ENCODE peak calls at places on chromosomes 11 and 22, in seven cellular contexts. B is kidney, P is tibial artery, K is ascending aorta, F is brain microvascular endothelial cell, V is astrocyte of the cerebellum, C is epithelial cell of esophagus. O is an unnamed sample.

GRCh38 chr11:66106786-66107599 is 36.9 kb downstream of the PACS1 start:
- DNase-seq in B (no peak), P (no peak), K (no peak), F (no peak), V (no peak), C (peak; percentile 45), O (peak; percentile 14)

GRCh38 chr11:76371170-76371569 is 9.8 kb downstream of the THAP12 start:
- DNase-seq in B (no peak), P (no peak), K (no peak), F (peak; percentile 64), V (peak; percentile 22), C (peak; percentile 89), O (peak; percentile 73)

GRCh38 chr11:26230021-26230420 is 101.9 kb upstream of the ANO3 start:
- DNase-seq in B (no peak), P (no peak), K (no peak), F (no peak), V (no peak), C (peak; percentile 36), O (no peak)

GRCh38 chr22:22737590-22737989 is 93.2 kb downstream of the GGTLC2 start:
- DNase-seq in B (no peak), P (no peak), K (no peak), F (no peak), V (no peak), C (no peak), O (no peak)

GRCh38 chr11:114137838-114138237 is 78.3 kb downstream of the ZBTB16 start:
- DNase-seq in B (no peak), P (no peak), K (no peak), F (no peak), V (no peak), C (no peak), O (no peak)

GRCh38 chr11:5345831-5346230 is 2.5 kb upstream of the OR51B5 start:
- DNase-seq in B (no peak), P (no peak), K (no peak), F (peak; percentile 74), V (no peak), C (no peak), O (no peak)

GRCh38 chr11:117315285-117316196 is 515 bp downstream of the BACE1 start:
- DNase-seq in B (peak; percentile 73), P (no peak), K (no peak), F (no peak), V (no peak), C (no peak), O (no peak)

GRCh38 chr11:45896392-45897068 is 10.5 kb downstream of the FREY1 start:
- DNase-seq in B (peak; percentile 74), P (no peak), K (no peak), F (no peak), V (no peak), C (no peak), O (no peak)

GRCh38 chr22:48627966-48628365 is 1199.7 kb downstream of the BRD1 start:
- DNase-seq in B (no peak), P (no peak), K (no peak), F (no peak), V (no peak), C (no peak), O (no peak)

GRCh38 chr11:127451852-127452251 is 451.3 kb upstream of the KIRREL3 start:
- DNase-seq in B (no peak), P (no peak), K (no peak), F (no peak), V (no peak), C (no peak), O (no peak)

GRCh38 chr11:123525072-123525471 is 95.0 kb downstream of the GRAMD1B start:
- DNase-seq in B (no peak), P (no peak), K (no peak), F (no peak), V (no peak), C (no peak), O (no peak)

GRCh38 chr22:26592368-26593015 is 2.6 kb upstream of the TPST2 start:
- DNase-seq in B (no peak), P (no peak), K (no peak), F (no peak), V (no peak), C (peak; percentile 56), O (no peak)

GRCh38 chr11:122308286-122308685 is 192.3 kb upstream of the BLID start:
- DNase-seq in B (no peak), P (no peak), K (no peak), F (no peak), V (no peak), C (no peak), O (no peak)

GRCh38 chr11:128607819-128608218 is 20.5 kb upstream of the ETS1 start:
- DNase-seq in B (no peak), P (no peak), K (no peak), F (no peak), V (no peak), C (no peak), O (no peak)

GRCh38 chr11:34513674-34513995 is at the start of gene ELF5:
- DNase-seq in B (no peak), P (no peak), K (no peak), F (no peak), V (no peak), C (no peak), O (no peak)

GRCh38 chr11:3877252-3878035 is 22.0 kb downstream of the STIM1 start:
- DNase-seq in B (no peak), P (no peak), K (no peak), F (no peak), V (no peak), C (peak; percentile 53), O (no peak)
- TF ChIP-seq CTCF in B (no peak), P (no peak), K (no peak), F (no peak), V (no peak), C (no peak), O (no peak)

GRCh38 chr22:20242393-20243175 is 25.5 kb downstream of the RTN4R start:
- DNase-seq in B (no peak), P (no peak), K (no peak), F (no peak), V (no peak), C (no peak), O (no peak)
- TF ChIP-seq CTCF in B (no peak), P (no peak), K (no peak), F (no peak), V (no peak), C (no peak), O (no peak)

GRCh38 chr11:119673389-119674336 is 55.3 kb downstream of the NECTIN1 start:
- DNase-seq in B (no peak), P (no peak), K (no peak), F (no peak), V (no peak), C (no peak), O (no peak)
- TF ChIP-seq CTCF in B (peak; percentile 10), P (no peak), K (no peak), F (no peak), V (no peak), C (peak; percentile 28), O (no peak)

GRCh38 chr22:29700206-29700948 is 19.4 kb upstream of the CABP7 start:
- DNase-seq in B (peak; percentile 60), P (no peak), K (no peak), F (no peak), V (no peak), C (no peak), O (peak; percentile 16)

GRCh38 chr22:29702931-29703594 is 16.7 kb upstream of the CABP7 start:
- DNase-seq in B (no peak), P (no peak), K (no peak), F (no peak), V (no peak), C (no peak), O (no peak)

GRCh38 chr22:29700949-29701927 is 18.6 kb upstream of the CABP7 start:
- DNase-seq in B (no peak), P (no peak), K (no peak), F (no peak), V (no peak), C (peak; percentile 42), O (peak; percentile 18)

GRCh38 chr22:29703595-29704195 is 16.1 kb upstream of the CABP7 start:
- DNase-seq in B (no peak), P (no peak), K (no peak), F (no peak), V (no peak), C (no peak), O (no peak)

DNA sequence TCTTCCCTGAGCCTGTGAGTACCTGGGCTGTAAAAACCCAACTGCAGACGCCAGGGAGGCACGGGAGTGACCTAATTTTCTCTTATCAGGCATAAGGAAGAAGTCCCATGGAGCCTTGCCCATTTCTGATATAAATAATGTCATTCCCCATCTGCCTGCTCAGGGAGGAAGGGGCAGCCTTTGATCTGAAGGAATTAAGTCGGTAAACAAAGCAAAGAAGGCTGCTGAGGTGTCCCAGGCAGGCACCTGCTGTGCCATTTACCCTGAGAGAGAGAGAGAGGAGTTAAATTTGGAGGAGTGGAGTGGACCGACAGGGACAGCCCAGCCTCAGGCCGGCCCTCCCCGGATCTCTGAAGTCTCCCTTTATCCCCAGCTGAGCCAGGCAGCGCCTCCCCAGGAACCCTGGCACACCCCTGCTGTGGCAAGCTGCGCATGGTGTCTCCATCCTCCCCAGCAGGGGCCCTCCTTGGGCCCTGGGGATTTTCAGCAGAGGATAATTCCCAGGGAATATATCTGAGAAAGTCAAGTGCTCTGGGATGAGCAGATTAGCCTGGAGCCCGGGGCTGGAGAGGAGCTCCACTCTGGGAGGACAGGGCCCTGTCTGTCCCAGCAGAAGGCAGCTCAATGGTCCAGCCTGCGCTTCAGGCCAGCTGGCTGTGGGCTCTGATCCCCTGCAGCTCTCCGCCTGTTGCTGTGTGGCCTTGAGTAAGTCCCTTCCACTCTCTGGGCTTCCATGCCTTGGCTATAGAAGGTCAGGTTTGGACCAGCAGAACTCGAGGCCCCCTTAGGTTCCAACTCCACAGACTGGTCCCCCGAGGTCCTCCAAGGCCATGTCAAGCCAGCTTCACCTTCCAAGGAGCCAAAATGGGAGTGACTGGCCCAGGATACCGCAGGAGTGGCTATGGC is 17.5 kb upstream of the CABP7 start:
- DNase-seq in B (no peak), P (no peak), K (no peak), F (no peak), V (no peak), C (no peak), O (no peak)
- TF ChIP-seq CTCF in B (no peak), P (no peak), K (no peak), F (peak; percentile 32), V (peak; percentile 3), C (no peak), O (peak; percentile 48)

GRCh38 chr22:41047741-41048140 is 44.7 kb upstream of the EP300 start:
- DNase-seq in B (no peak), P (no peak), K (no peak), F (no peak), V (no peak), C (no peak), O (no peak)

GRCh38 chr22:41052661-41053490 is 39.5 kb upstream of the EP300 start:
- DNase-seq in B (no peak), P (no peak), K (no peak), F (peak; percentile 51), V (peak; percentile 42), C (peak; percentile 55), O (peak; percentile 80)

GRCh38 chr22:41048791-41049717 is 43.3 kb upstream of the EP300 start:
- DNase-seq in B (peak; percentile 89), P (peak; percentile 84), K (peak; percentile 83), F (peak; percentile 52), V (peak; percentile 23), C (no peak), O (peak; percentile 95)

DNA sequence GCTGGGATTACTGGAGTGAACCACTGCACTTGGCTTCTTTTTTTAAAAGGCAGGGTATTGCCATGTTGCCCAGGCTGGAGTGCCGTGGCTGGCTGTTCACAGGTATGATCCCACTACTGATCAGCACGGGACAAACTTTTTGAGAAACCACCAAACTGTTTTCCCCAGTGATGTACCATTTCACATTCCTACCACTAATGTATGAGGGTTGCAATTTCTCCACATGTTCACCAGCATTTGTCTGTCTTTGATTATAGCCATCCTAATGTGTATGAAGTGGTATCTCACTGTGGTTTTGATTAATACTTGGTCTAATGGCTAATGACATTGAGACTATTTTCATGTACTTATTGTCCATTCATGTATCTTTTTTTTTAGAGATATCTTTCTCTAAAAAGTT is 41.5 kb upstream of the EP300 start:
- DNase-seq in B (no peak), P (no peak), K (no peak), F (no peak), V (no peak), C (no peak), O (no peak)
- TF ChIP-seq CTCF in B (no peak), P (no peak), K (no peak), F (no peak), V (no peak), C (no peak), O (peak; percentile 52)

O was measured in HFFc6.